ENCODE peak calls at places on chromosomes 2 and 18, in four cellular contexts. X, L, S and U are unnamed samples.

GRCh38 chr2:180191352-180192124 is 184.4 kb upstream of the CWC22 start:
- DNase-seq in X (no peak), L (no peak), S (no peak), U (no peak)

GRCh38 chr2:73268831-73269685 is 15.2 kb downstream of the FBXO41 start:
- DNase-seq in X (peak; percentile 82), L (no peak), S (no peak), U (no peak)

GRCh38 chr18:48100168-48100495 is 169.7 kb upstream of the SMAD2 start:
- DNase-seq in X (no peak), L (no peak), S (no peak), U (no peak)

GRCh38 chr2:119222213-119222612 is 1.4 kb upstream of the STEAP3 start:
- DNase-seq in X (no peak), L (no peak), S (no peak), U (no peak)

GRCh38 chr18:53887447-53887846 is 337.0 kb downstream of the MBD2 start:
- DNase-seq in X (no peak), L (no peak), S (no peak), U (no peak)

GRCh38 chr2:171595456-171595855 is 73.2 kb downstream of the CYBRD1 start:
- DNase-seq in X (no peak), L (no peak), S (no peak), U (no peak)

GRCh38 chr2:58515827-58516574 is 274.9 kb upstream of the FANCL start:
- DNase-seq in X (no peak), L (no peak), S (no peak), U (no peak)

GRCh38 chr18:73511751-73512525 is 635.7 kb downstream of the FBXO15 start:
- DNase-seq in X (no peak), L (no peak), S (no peak), U (no peak)

GRCh38 chr18:8257851-8258434 is 351.3 kb upstream of the RAB12 start:
- DNase-seq in X (no peak), L (no peak), S (no peak), U (no peak)

GRCh38 chr2:45627911-45628310 is 16.8 kb upstream of the SRBD1 start:
- DNase-seq in X (no peak), L (no peak), S (no peak), U (no peak)

GRCh38 chr2:138829326-138829725 is 49.1 kb upstream of the NXPH2 start:
- DNase-seq in X (peak; percentile 74), L (peak; percentile 53), S (no peak), U (peak; percentile 49)

GRCh38 chr2:73415906-73416305 is 30.3 kb downstream of the ALMS1 start:
- DNase-seq in X (no peak), L (no peak), S (no peak), U (no peak)

GRCh38 chr2:183248866-183249567 is 124.8 kb downstream of the NUP35 start:
- DNase-seq in X (no peak), L (peak; percentile 50), S (no peak), U (peak; percentile 47)

GRCh38 chr2:236075802-236076201 is 92.4 kb downstream of the GBX2 start:
- DNase-seq in X (no peak), L (no peak), S (no peak), U (no peak)

GRCh38 chr18:45774065-45774521 is 50.1 kb downstream of the SLC14A1 start:
- DNase-seq in X (no peak), L (no peak), S (no peak), U (no peak)

GRCh38 chr2:158211516-158211915 is 109.8 kb downstream of the UPP2 start:
- DNase-seq in X (no peak), L (no peak), S (no peak), U (no peak)

GRCh38 chr2:118048396-118048795 is 34.5 kb upstream of the CCDC93 start:
- DNase-seq in X (no peak), L (no peak), S (no peak), U (no peak)

GRCh38 chr2:174138161-174138560 is 110.2 kb downstream of the OLA1 start:
- DNase-seq in X (no peak), L (no peak), S (no peak), U (no peak)

GRCh38 chr2:234533631-234534030 is 36.8 kb upstream of the ARL4C start:
- DNase-seq in X (no peak), L (no peak), S (no peak), U (peak; percentile 63)
- TF ChIP-seq USF1 in X (no peak), L (no peak), S (no peak), U (no peak)

DNA sequence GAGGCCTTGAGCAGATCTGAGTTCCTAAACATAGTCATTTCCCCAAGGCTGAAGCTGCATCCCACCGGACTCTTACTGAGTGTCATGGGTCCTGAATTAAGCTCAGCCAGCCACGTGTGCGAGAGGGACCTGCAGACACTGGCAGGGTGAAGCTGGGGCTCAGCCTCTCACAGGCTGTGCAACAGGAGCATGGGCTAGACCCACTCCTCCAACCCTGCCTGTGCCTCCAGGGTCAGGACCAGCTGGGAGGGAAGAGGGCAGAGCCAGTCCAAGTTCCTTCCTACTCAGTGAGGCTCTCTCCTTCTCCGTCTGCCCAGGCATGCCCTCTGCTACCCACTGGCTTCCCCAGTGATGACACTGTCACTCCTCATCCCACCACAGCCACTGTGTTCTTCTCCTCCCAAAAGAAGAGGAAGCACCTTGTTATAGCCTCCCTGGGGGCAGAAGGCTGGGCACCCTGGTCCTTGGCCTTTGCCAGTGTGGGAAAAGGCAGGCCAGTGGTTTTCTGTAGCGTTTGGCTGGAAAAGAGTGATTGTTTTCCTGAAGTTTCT is 78.9 kb downstream of the KCNF1 start:
- DNase-seq in X (no peak), L (no peak), S (no peak), U (no peak)
- TF ChIP-seq USF1 in X (no peak), L (no peak), S (no peak), U (no peak)

DNA sequence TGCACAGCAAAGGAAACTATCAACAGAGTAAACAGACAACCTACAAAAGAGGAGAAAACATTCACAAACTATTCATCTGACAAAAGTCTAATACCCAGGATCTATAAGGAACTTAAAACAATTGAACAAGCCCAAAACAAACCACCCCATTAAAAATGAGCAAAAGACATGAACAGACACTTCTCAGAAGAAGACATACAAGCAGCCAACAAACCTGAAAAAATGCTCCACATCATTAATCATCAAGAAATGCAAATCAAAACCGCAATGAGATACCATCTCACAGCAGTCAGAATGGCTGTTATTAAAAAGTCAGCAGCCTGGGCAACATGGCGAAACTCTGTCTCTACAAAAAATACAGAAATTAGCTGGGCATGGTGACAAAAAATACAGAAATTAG is 110.2 kb upstream of the LDLRAD4 start:
- DNase-seq in X (no peak), L (no peak), S (no peak), U (no peak)
- TF ChIP-seq USF1 in X (no peak), L (no peak), S (no peak), U (no peak)

GRCh38 chr18:43668866-43669265 is 391.6 kb upstream of the SYT4 start:
- DNase-seq in X (no peak), L (no peak), S (no peak), U (no peak)

DNA sequence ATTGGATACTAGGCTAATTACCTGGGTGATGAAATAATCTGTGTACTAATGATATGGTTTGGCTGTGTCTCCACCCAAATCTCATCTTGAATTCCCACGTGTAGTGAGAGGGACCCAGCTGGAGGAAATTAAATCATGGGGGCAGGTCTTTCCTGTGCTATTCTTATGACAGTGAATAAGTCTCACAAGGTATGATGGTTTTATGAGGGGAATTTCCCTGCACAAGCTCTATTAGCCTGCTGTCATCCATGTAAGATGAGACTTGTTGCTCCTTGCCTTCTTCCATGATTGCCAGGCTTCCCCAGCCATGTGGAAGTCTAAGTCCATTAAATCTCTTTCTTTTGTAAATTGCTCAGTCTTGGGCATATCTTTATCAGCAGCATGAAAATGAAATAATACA is 394.1 kb upstream of the SYT4 start:
- DNase-seq in X (no peak), L (no peak), S (no peak), U (no peak)
- TF ChIP-seq USF1 in X (no peak), L (no peak), S (no peak), U (no peak)

DNA sequence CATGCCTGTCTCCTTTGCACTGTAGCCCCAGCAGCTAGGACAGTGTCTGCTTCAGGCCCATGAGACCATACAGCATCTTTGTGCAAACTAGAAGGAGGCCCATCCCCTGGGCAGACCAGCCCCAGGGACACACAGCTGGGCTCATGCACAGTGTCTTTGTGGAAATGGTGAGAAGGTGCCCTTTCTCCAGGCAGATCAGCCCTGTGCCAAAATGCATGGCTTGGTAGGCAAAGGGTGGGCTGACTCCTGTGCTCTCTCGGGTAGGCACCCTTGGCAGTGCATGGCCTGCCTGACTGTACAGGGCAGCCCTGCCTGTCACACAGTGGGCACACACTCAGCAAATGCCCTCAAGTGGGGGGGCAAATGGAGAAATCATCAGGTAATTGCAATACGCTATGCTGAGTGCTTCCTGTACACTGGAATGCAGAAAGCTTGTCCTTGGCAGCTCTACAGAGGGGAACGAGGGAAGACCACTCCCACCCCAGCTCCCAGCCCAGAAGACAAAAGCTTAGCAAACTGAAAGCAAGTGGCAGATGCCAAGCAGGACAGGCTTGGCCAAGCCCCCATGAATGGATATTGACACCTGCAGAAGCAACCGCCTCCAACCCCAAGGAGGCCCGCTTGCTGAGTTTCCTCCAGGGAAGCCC is 21.6 kb downstream of the TNS1 start:
- DNase-seq in X (no peak), L (no peak), S (no peak), U (no peak)
- TF ChIP-seq USF1 in X (no peak), L (no peak), S (no peak), U (no peak)